ENCODE peak calls at places on chromosomes 11 and 22, in nine cellular contexts. L is endothelial cell of umbilical vein, G is PC-9, X is AG04450, U is uterus, D is pancreas, C is neuronal stem cell, N is IMR-90, W is BE2C. E is an unnamed sample.

GRCh38 chr22:20943104-20943933 is 23.7 kb upstream of the AIFM3 start:
- DNase-seq in L (no peak), G (no peak), X (no peak), U (no peak), D (no peak), C (no peak), N (no peak), W (no peak), E (no peak)

GRCh38 chr11:2930705-2931415 is 1.6 kb upstream of the PHLDA2 start:
- DNase-seq in L (peak), G (peak), X (no peak), U (peak), D (peak), C (peak), N (peak), W (peak), E (no peak)

GRCh38 chr11:64765841-64766682 is 6.3 kb upstream of the PYGM start:
- DNase-seq in L (no peak), G (no peak), X (no peak), U (no peak), D (peak), C (no peak), N (no peak), W (no peak), E (no peak)

GRCh38 chr22:42895087-42895486 is 38.0 kb upstream of the ARFGAP3 start:
- DNase-seq in L (no peak), G (no peak), X (no peak), U (no peak), D (no peak), C (no peak), N (no peak), W (no peak), E (no peak)

GRCh38 chr11:78227906-78228305 is 39.2 kb downstream of the USP35 start:
- DNase-seq in L (no peak), G (no peak), X (no peak), U (no peak), D (no peak), C (no peak), N (no peak), W (no peak), E (no peak)

GRCh38 chr22:48307941-48308340 is 1519.7 kb downstream of the BRD1 start:
- DNase-seq in L (no peak), G (no peak), X (no peak), U (no peak), D (no peak), C (no peak), N (no peak), W (no peak), E (no peak)

GRCh38 chr11:74672956-74673895 is 58.0 kb downstream of the CHRDL2 start:
- DNase-seq in L (peak), G (peak), X (peak), U (peak), D (peak), C (no peak), N (peak), W (peak), E (peak)

GRCh38 chr22:38127869-38128268 is 17.4 kb upstream of the BAIAP2L2 start:
- DNase-seq in L (no peak), G (no peak), X (no peak), U (no peak), D (no peak), C (no peak), N (no peak), W (no peak), E (no peak)

GRCh38 chr11:13784848-13785247 is 116.4 kb downstream of the FAR1 start:
- DNase-seq in L (no peak), G (no peak), X (no peak), U (no peak), D (no peak), C (no peak), N (no peak), W (no peak), E (no peak)

GRCh38 chr22:23718371-23719165 is 27.8 kb downstream of the RGL4 start:
- DNase-seq in L (peak), G (peak), X (no peak), U (no peak), D (no peak), C (no peak), N (no peak), W (no peak), E (no peak)

GRCh38 chr11:121634889-121635288 is 182.1 kb upstream of the SORL1-AS1 start:
- DNase-seq in L (no peak), G (no peak), X (peak), U (no peak), D (no peak), C (no peak), N (peak), W (no peak), E (peak)

GRCh38 chr22:32469799-32470212 is 4.8 kb upstream of the FBXO7 start:
- DNase-seq in L (no peak), G (no peak), X (peak), U (no peak), D (no peak), C (no peak), N (peak), W (peak), E (peak)

GRCh38 chr22:39820266-39820665 is 73.3 kb downstream of the ENTHD1 start:
- DNase-seq in L (peak), G (peak), X (peak), U (no peak), D (no peak), C (no peak), N (peak), W (no peak), E (peak)

GRCh38 chr11:27524155-27524554 is 17.6 kb upstream of the LIN7C start:
- DNase-seq in L (no peak), G (peak), X (no peak), U (no peak), D (no peak), C (no peak), N (peak), W (peak), E (no peak)

GRCh38 chr11:11171285-11171684 is 181.8 kb downstream of the CSNK2A3 start:
- DNase-seq in L (no peak), G (no peak), X (no peak), U (no peak), D (no peak), C (no peak), N (peak), W (no peak), E (no peak)

GRCh38 chr11:64358536-64358906 is 441 bp upstream of the RPS6KA4 start:
- DNase-seq in L (no peak), G (no peak), X (no peak), U (no peak), D (no peak), C (no peak), N (no peak), W (no peak), E (no peak)

GRCh38 chr11:75162954-75163353 is 12.0 kb downstream of the SLCO2B1 start:
- DNase-seq in L (no peak), G (no peak), X (no peak), U (no peak), D (no peak), C (no peak), N (no peak), W (no peak), E (no peak)

GRCh38 chr11:34252651-34253050 is 105.2 kb downstream of the ABTB2 start:
- DNase-seq in L (no peak), G (no peak), X (no peak), U (no peak), D (peak), C (no peak), N (no peak), W (no peak), E (no peak)

GRCh38 chr11:92837595-92837994 is 131.9 kb upstream of the MTNR1B start:
- DNase-seq in L (no peak), G (no peak), X (no peak), U (no peak), D (no peak), C (no peak), N (no peak), W (no peak), E (no peak)

GRCh38 chr11:87573708-87574107 is 536.0 kb downstream of the TMEM135 start:
- DNase-seq in L (no peak), G (no peak), X (no peak), U (no peak), D (no peak), C (no peak), N (no peak), W (no peak), E (no peak)

GRCh38 chr11:74008373-74009229 is at the start of gene UCP3:
- DNase-seq in L (no peak), G (no peak), X (no peak), U (no peak), D (no peak), C (no peak), N (no peak), W (no peak), E (no peak)

GRCh38 chr22:45083659-45084305 is 74.0 kb upstream of the PHF21B start:
- DNase-seq in L (no peak), G (peak), X (no peak), U (no peak), D (no peak), C (no peak), N (peak), W (no peak), E (no peak)

GRCh38 chr11:75635009-75635909 is 33.6 kb downstream of the MAP6 start:
- DNase-seq in L (no peak), G (no peak), X (no peak), U (peak), D (no peak), C (no peak), N (peak), W (no peak), E (no peak)

GRCh38 chr22:48889887-48890692 is 937.6 kb downstream of the BRD1 start:
- DNase-seq in L (no peak), G (no peak), X (no peak), U (no peak), D (no peak), C (no peak), N (no peak), W (no peak), E (no peak)

GRCh38 chr11:9285850-9286587 is 20.9 kb upstream of the DENND5A start:
- DNase-seq in L (no peak), G (no peak), X (no peak), U (no peak), D (no peak), C (no peak), N (no peak), W (no peak), E (no peak)

GRCh38 chr11:116061322-116061721 is 557.1 kb upstream of the CADM1 start:
- DNase-seq in L (no peak), G (no peak), X (no peak), U (no peak), D (no peak), C (no peak), N (no peak), W (peak), E (no peak)

GRCh38 chr22:28247667-28248363 is 328.8 kb upstream of the PITPNB start:
- DNase-seq in L (no peak), G (no peak), X (no peak), U (no peak), D (no peak), C (no peak), N (no peak), W (no peak), E (no peak)

GRCh38 chr11:118076754-118077281 is at the start of gene TMPRSS4:
- DNase-seq in L (no peak), G (peak), X (no peak), U (no peak), D (peak), C (no peak), N (no peak), W (no peak), E (no peak)

GRCh38 chr11:101516546-101516945 is 67.3 kb downstream of the TRPC6 start:
- DNase-seq in L (no peak), G (no peak), X (no peak), U (no peak), D (no peak), C (no peak), N (no peak), W (no peak), E (no peak)

GRCh38 chr11:48006301-48006992 is 26.1 kb downstream of the PTPRJ start:
- DNase-seq in L (peak), G (peak), X (no peak), U (peak), D (no peak), C (no peak), N (peak), W (no peak), E (peak)

GRCh38 chr11:129960216-129961214 is 42.1 kb downstream of the PRDM10 start:
- DNase-seq in L (peak), G (no peak), X (peak), U (no peak), D (no peak), C (no peak), N (peak), W (no peak), E (peak)
- H3K4me3 ChIP-seq in L (no peak), G (no peak), X (no peak), U (no peak), D (no peak), C (no peak), N (no peak), W (no peak), E (no peak)

GRCh38 chr11:65887026-65887722 is 1.1 kb downstream of the FIBP start:
- DNase-seq in L (no peak), G (no peak), X (no peak), U (no peak), D (peak), C (no peak), N (no peak), W (no peak), E (no peak)
- H3K4me3 ChIP-seq in L (peak), G (peak), X (peak), U (peak), D (peak), C (peak), N (peak), W (peak), E (peak)

GRCh38 chr11:33017478-33017877 is 1.8 kb downstream of the DEPDC7 start:
- DNase-seq in L (no peak), G (no peak), X (no peak), U (no peak), D (no peak), C (no peak), N (no peak), W (no peak), E (no peak)
- H3K4me3 ChIP-seq in L (no peak), G (no peak), X (peak), U (no peak), D (peak), C (no peak), N (no peak), W (no peak), E (no peak)

GRCh38 chr11:110988731-110989130 is 256.8 kb upstream of the POU2AF2 start:
- DNase-seq in L (no peak), G (no peak), X (no peak), U (no peak), D (no peak), C (no peak), N (no peak), W (no peak), E (no peak)

GRCh38 chr11:110991621-110992355 is 253.7 kb upstream of the POU2AF2 start:
- DNase-seq in L (no peak), G (no peak), X (no peak), U (peak), D (no peak), C (no peak), N (no peak), W (no peak), E (peak)

GRCh38 chr11:110990316-110990715 is 255.2 kb upstream of the POU2AF2 start:
- DNase-seq in L (no peak), G (no peak), X (no peak), U (no peak), D (no peak), C (no peak), N (peak), W (no peak), E (no peak)

GRCh38 chr11:110992481-110992880 is 253.0 kb upstream of the POU2AF2 start:
- DNase-seq in L (no peak), G (no peak), X (no peak), U (no peak), D (no peak), C (no peak), N (no peak), W (no peak), E (no peak)

GRCh38 chr11:110989734-110990133 is 255.8 kb upstream of the POU2AF2 start:
- DNase-seq in L (no peak), G (no peak), X (peak), U (peak), D (no peak), C (no peak), N (peak), W (no peak), E (peak)
- H3K4me3 ChIP-seq in L (no peak), G (no peak), X (no peak), U (no peak), D (no peak), C (no peak), N (no peak), W (no peak), E (no peak)

DNA sequence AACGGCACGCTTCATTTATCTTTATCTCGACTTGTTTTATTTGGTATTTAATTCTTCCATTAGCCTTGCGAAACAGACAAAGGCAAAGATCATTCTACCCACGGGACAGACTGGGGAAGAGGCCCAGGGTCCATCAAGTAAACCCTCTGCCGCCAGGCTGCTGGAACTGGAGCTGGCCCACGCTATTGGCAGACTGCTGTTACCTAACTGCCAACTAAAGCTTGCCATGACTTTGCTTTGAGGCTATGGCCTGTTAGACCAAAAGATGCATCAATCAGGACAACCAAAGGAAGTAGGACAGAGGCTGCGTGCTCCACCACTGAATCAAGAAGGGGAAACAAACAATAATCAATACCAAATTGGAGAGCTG is 794 bp upstream of the TMEM218 start:
- DNase-seq in L (no peak), G (no peak), X (no peak), U (no peak), D (no peak), C (no peak), N (no peak), W (no peak), E (no peak)
- H3K4me3 ChIP-seq in L (peak), G (peak), X (peak), U (peak), D (peak), C (peak), N (no peak), W (peak), E (peak)

DNA sequence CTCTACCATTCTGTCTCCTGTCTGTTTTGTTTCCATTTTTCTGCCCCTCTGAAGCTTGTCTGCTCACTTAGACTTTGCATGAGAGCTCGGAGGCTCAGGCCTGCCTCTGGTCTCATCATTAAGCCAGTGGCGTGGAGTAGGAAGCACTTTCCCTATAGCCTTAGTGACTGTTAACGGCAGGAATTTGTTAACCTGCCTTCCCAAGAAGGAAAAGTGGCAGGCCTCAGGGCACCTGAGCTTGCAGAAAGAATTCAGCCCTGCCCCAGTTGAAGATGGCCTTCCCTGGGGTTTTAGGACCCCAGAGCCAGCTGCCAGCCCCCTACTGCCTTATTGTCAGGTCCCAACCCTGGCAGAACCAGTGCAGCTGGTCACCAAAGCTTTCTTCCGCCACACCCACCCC is 93.2 kb downstream of the PKNOX2 start:
- DNase-seq in L (no peak), G (no peak), X (no peak), U (no peak), D (no peak), C (no peak), N (no peak), W (no peak), E (no peak)
- H3K4me3 ChIP-seq in L (no peak), G (no peak), X (no peak), U (no peak), D (no peak), C (no peak), N (no peak), W (no peak), E (no peak)

GRCh38 chr11:4610258-4610935 is 2.4 kb upstream of the TRIM68 start:
- DNase-seq in L (no peak), G (no peak), X (no peak), U (no peak), D (no peak), C (no peak), N (peak), W (no peak), E (no peak)
- H3K4me3 ChIP-seq in L (no peak), G (no peak), X (no peak), U (no peak), D (no peak), C (no peak), N (peak), W (no peak), E (no peak)